ENCODE peak calls at places on chromosome X, in six cellular contexts. One of them, this sample, is unnamed. For H3K4me1, the result is how much of the 10 kb centered on the place peaks cover.

GRCh38 chrX:15988661-15989603 is 134.3 kb upstream of the AP1S2 start:
- DNase-seq in endothelial cell of umbilical vein: peak
- DNase-seq in ovary: no peak
- DNase-seq in IMR-90: peak
- DNase-seq in aorta: no peak
- DNase-seq in small intestine: no peak
- DNase-seq in this sample: no peak

GRCh38 chrX:109704563-109704962 is 28.5 kb downstream of the ACSL4 start:
- DNase-seq in ovary: no peak
- DNase-seq in aorta: no peak
- DNase-seq in endothelial cell of umbilical vein: no peak
- DNase-seq in small intestine: no peak
- DNase-seq in IMR-90: no peak
- DNase-seq in this sample: no peak

GRCh38 chrX:118847676-118848075 is 24.1 kb downstream of the ZCCHC12 start:
- DNase-seq in IMR-90: peak
- DNase-seq in aorta: no peak
- DNase-seq in small intestine: peak
- DNase-seq in endothelial cell of umbilical vein: peak
- DNase-seq in ovary: no peak
- DNase-seq in this sample: no peak

GRCh38 chrX:323721-324628 is 5.4 kb upstream of the GTPBP6 start:
- DNase-seq in small intestine: peak
- DNase-seq in aorta: peak
- DNase-seq in ovary: peak
- DNase-seq in endothelial cell of umbilical vein: no peak
- DNase-seq in IMR-90: peak
- DNase-seq in this sample: peak

GRCh38 chrX:16633754-16634153 is 16.2 kb upstream of the S100G start:
- DNase-seq in aorta: no peak
- DNase-seq in ovary: no peak
- DNase-seq in small intestine: no peak
- DNase-seq in endothelial cell of umbilical vein: peak
- DNase-seq in IMR-90: peak
- DNase-seq in this sample: no peak

GRCh38 chrX:46311581-46312120 is 233.6 kb downstream of the ZNF674 start:
- DNase-seq in IMR-90: no peak
- DNase-seq in endothelial cell of umbilical vein: no peak
- DNase-seq in ovary: no peak
- DNase-seq in aorta: no peak
- DNase-seq in small intestine: no peak
- DNase-seq in this sample: no peak

GRCh38 chrX:67545772-67546495 is 2.1 kb downstream of the AR start:
- DNase-seq in IMR-90: no peak
- DNase-seq in ovary: peak
- DNase-seq in small intestine: no peak
- DNase-seq in aorta: peak
- DNase-seq in endothelial cell of umbilical vein: peak
- DNase-seq in this sample: peak

GRCh38 chrX:76026751-76027150 is 146.1 kb upstream of the PBDC1 start:
- DNase-seq in aorta: no peak
- DNase-seq in endothelial cell of umbilical vein: no peak
- DNase-seq in small intestine: no peak
- DNase-seq in ovary: no peak
- DNase-seq in IMR-90: no peak
- DNase-seq in this sample: no peak

GRCh38 chrX:153474718-153475117 is 4.3 kb upstream of the HAUS7 start:
- DNase-seq in ovary: peak
- DNase-seq in aorta: peak
- DNase-seq in IMR-90: peak
- DNase-seq in endothelial cell of umbilical vein: peak
- DNase-seq in small intestine: peak
- DNase-seq in this sample: peak

DNA sequence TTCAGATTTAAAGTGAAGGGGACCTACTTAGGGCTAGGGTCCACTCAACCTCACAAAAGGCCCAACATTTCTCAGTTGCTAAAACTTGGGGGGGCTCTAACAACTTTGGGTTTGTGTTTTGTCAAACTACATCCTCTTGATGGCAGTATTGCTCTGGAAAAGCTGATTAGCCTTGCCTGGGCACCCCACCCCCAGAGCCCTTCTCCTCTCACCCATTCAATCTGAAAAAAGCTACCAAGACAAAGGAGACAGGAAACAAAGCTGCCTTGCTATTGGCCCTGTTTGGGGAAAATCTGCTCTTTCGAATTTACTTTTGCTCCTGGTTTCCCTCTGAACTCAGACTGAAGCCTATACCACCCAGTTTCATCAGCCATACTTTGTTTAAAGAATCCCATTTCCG is 195.2 kb upstream of the STK26 start:
- DNase-seq in endothelial cell of umbilical vein: peak
- DNase-seq in IMR-90: no peak
- DNase-seq in aorta: no peak
- DNase-seq in ovary: no peak
- DNase-seq in small intestine: no peak
- DNase-seq in this sample: no peak
- H3K4me3 ChIP-seq in endothelial cell of umbilical vein: no peak
- H3K4me3 ChIP-seq in IMR-90: no peak
- H3K4me3 ChIP-seq in aorta: no peak
- H3K4me3 ChIP-seq in ovary: no peak
- H3K4me3 ChIP-seq in small intestine: no peak
- H3K4me3 ChIP-seq in this sample: no peak

DNA sequence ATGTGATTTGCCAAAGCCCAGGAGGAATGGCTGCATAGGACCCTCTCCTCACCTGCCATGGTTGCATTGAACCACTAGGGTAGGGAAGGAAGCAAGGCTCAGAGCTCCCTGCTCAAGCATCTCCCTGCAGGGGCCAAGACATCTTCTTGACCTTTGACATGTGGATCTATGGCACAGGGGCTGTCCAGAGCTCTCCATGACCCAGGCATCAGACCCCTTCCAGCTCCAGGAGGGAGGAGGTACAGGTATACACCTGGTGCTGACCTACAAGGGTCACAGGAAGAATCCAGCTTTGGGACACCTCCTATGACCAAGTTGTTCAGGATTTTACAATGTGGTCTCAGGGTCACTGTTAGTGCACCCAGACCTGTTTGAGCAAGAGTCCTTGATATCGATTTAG is 23.2 kb upstream of the ASMTL start:
- DNase-seq in aorta: no peak
- DNase-seq in endothelial cell of umbilical vein: no peak
- DNase-seq in IMR-90: no peak
- DNase-seq in small intestine: no peak
- DNase-seq in ovary: no peak
- DNase-seq in this sample: no peak
- H3K4me1 ChIP-seq in aorta: under half
- H3K4me1 ChIP-seq in endothelial cell of umbilical vein: under half
- H3K4me1 ChIP-seq in IMR-90: under half
- H3K4me1 ChIP-seq in small intestine: under half
- H3K4me1 ChIP-seq in ovary: under half
- H3K4me1 ChIP-seq in this sample: under half

GRCh38 chrX:134181261-134181660 is 55.7 kb upstream of the CCDC160 start:
- DNase-seq in ovary: no peak
- DNase-seq in aorta: no peak
- DNase-seq in IMR-90: no peak
- DNase-seq in small intestine: no peak
- DNase-seq in endothelial cell of umbilical vein: no peak
- DNase-seq in this sample: no peak
- H3K4me3 ChIP-seq in ovary: no peak
- H3K4me3 ChIP-seq in aorta: no peak
- H3K4me3 ChIP-seq in IMR-90: no peak
- H3K4me3 ChIP-seq in small intestine: no peak
- H3K4me3 ChIP-seq in endothelial cell of umbilical vein: no peak
- H3K4me3 ChIP-seq in this sample: no peak

GRCh38 chrX:154802838-154803410 is 2.4 kb downstream of the MPP1 start:
- DNase-seq in endothelial cell of umbilical vein: no peak
- DNase-seq in IMR-90: no peak
- DNase-seq in ovary: no peak
- DNase-seq in small intestine: peak
- DNase-seq in aorta: no peak
- DNase-seq in this sample: no peak

GRCh38 chrX:154797006-154797405 is 8.3 kb downstream of the MPP1 start:
- DNase-seq in aorta: no peak
- DNase-seq in IMR-90: no peak
- DNase-seq in ovary: no peak
- DNase-seq in endothelial cell of umbilical vein: no peak
- DNase-seq in small intestine: no peak
- DNase-seq in this sample: no peak

GRCh38 chrX:154804564-154804956 is 725 bp downstream of the MPP1 start:
- DNase-seq in endothelial cell of umbilical vein: no peak
- DNase-seq in IMR-90: no peak
- DNase-seq in small intestine: no peak
- DNase-seq in ovary: no peak
- DNase-seq in aorta: no peak
- DNase-seq in this sample: no peak

GRCh38 chrX:154800508-154801207 is 4.6 kb downstream of the MPP1 start:
- DNase-seq in IMR-90: no peak
- DNase-seq in small intestine: peak
- DNase-seq in endothelial cell of umbilical vein: peak
- DNase-seq in aorta: no peak
- DNase-seq in ovary: no peak
- DNase-seq in this sample: no peak

GRCh38 chrX:154799554-154800348 is 5.5 kb downstream of the MPP1 start:
- DNase-seq in aorta: no peak
- DNase-seq in small intestine: peak
- DNase-seq in ovary: no peak
- DNase-seq in IMR-90: peak
- DNase-seq in endothelial cell of umbilical vein: peak
- DNase-seq in this sample: no peak
- H3K4me1 ChIP-seq in aorta: under half
- H3K4me1 ChIP-seq in small intestine: under half
- H3K4me1 ChIP-seq in ovary: under half
- H3K4me1 ChIP-seq in IMR-90: under half
- H3K4me1 ChIP-seq in endothelial cell of umbilical vein: under half
- H3K4me1 ChIP-seq in this sample: under half

DNA sequence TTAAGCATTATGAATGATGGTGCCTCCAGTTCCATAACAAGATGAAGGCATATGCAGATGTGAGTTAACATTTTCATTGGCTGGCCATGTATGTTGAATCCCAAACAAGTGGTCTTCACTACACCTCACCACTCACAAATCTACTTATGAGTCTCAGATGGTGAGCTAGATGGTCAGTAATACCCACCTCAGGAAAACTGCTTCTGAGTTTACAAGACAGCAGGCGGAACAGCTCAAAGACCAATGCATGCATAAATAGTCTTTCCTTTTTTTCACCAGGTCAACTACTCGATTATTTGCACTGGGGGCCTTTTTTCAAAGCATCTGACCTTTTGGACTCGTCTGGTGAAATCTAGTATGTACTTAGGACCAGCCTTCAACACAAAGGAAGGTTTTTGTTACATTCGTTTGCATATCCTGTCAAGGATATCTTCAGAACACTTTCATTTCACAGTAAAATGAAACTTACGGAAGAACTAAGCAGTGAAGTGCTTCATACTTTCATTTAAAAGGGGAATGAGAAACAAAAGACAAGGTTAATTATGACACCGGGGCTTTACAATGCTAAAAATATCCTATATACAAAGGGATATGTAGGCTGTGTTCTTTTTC is 23.1 kb upstream of the TLR7 start:
- DNase-seq in small intestine: peak
- DNase-seq in aorta: no peak
- DNase-seq in IMR-90: no peak
- DNase-seq in endothelial cell of umbilical vein: no peak
- DNase-seq in ovary: no peak
- DNase-seq in this sample: no peak
- H3K4me3 ChIP-seq in small intestine: no peak
- H3K4me3 ChIP-seq in aorta: no peak
- H3K4me3 ChIP-seq in IMR-90: no peak
- H3K4me3 ChIP-seq in endothelial cell of umbilical vein: no peak
- H3K4me3 ChIP-seq in ovary: no peak
- H3K4me3 ChIP-seq in this sample: no peak

GRCh38 chrX:68994135-68994882 is 165.5 kb downstream of the EFNB1 start:
- DNase-seq in ovary: no peak
- DNase-seq in endothelial cell of umbilical vein: no peak
- DNase-seq in IMR-90: no peak
- DNase-seq in aorta: no peak
- DNase-seq in small intestine: peak
- DNase-seq in this sample: no peak

GRCh38 chrX:68995386-68995779 is 166.6 kb downstream of the EFNB1 start:
- DNase-seq in endothelial cell of umbilical vein: no peak
- DNase-seq in small intestine: no peak
- DNase-seq in aorta: no peak
- DNase-seq in IMR-90: no peak
- DNase-seq in ovary: no peak
- DNase-seq in this sample: no peak

GRCh38 chrX:68994883-68995255 is 166.0 kb downstream of the EFNB1 start:
- DNase-seq in IMR-90: no peak
- DNase-seq in endothelial cell of umbilical vein: no peak
- DNase-seq in small intestine: no peak
- DNase-seq in ovary: no peak
- DNase-seq in aorta: no peak
- DNase-seq in this sample: no peak

GRCh38 chrX:68997461-68997860 is 167.8 kb downstream of the PJA1 start:
- DNase-seq in endothelial cell of umbilical vein: peak
- DNase-seq in small intestine: no peak
- DNase-seq in ovary: no peak
- DNase-seq in IMR-90: peak
- DNase-seq in aorta: no peak
- DNase-seq in this sample: no peak

DNA sequence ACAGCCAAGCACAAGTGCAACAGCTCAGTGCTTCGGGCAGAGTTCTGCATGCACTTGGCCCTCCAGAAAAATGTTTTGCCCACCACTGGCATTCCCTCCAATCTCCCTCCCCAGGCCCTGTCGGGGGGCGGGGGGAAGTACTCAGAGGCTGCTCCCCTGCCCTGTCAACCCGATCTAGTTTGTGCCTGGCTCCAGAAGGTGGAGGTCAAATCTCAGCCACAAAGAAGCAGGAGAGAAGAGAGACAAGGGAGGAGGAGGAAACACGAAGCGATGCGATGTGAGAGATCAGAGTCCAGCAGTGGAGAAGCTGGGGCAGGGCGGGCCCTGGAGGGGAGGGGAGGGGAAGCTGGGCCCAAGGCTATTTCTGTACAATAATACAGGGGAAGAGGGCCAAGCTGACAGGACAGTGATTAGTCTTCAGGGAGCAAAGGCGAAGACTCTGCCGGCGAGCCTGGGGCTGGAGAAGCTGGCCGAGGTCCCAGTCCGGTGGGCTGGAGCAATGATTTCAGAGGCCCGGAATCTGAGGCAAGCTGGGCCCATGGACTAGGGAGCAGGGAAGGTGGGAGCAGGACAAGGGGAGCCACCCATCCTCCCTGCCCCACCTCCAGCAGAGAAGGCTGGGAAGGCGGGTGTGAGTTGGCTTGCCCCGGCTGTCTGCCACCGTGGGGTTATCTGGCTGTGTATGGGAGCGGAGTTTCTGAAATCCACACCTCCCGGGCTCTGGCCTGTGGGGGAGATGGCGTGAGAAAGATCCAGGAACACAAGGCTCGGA is 167.1 kb downstream of the EFNB1 start:
- DNase-seq in small intestine: peak
- DNase-seq in ovary: peak
- DNase-seq in endothelial cell of umbilical vein: peak
- DNase-seq in aorta: peak
- DNase-seq in IMR-90: peak
- DNase-seq in this sample: no peak
- H3K4me1 ChIP-seq in small intestine: under half
- H3K4me1 ChIP-seq in ovary: under half
- H3K4me1 ChIP-seq in endothelial cell of umbilical vein: under half
- H3K4me1 ChIP-seq in aorta: under half
- H3K4me1 ChIP-seq in IMR-90: under half
- H3K4me1 ChIP-seq in this sample: under half